ENCODE peak calls at places on chromosome 1, in nine cellular contexts. E is pancreas; L is CD4-positive, alpha-beta memory T cell; G is Right ventricle myocardium superior; R is HT-29; U is HuH-7.5; C is amygdala; S is choroid plexus epithelial cell; K is neuronal stem cell. O is an unnamed sample.

GRCh38 chr1:231857609-231858008 is 231.0 kb downstream of the DISC1 start:
- DNase-seq in E (no peak), L (no peak), G (no peak), R (no peak), U (no peak), C (no peak), S (no peak), K (no peak), O (no peak)

GRCh38 chr1:22536506-22536905 is 26.8 kb upstream of the EPHA8 start:
- DNase-seq in E (no peak), L (no peak), G (peak; percentile 26), R (no peak), U (no peak), C (no peak), S (peak; percentile 22), K (no peak), O (no peak)

GRCh38 chr1:167196185-167196584 is 24.5 kb upstream of the POU2F1 start:
- DNase-seq in E (no peak), L (no peak), G (no peak), R (no peak), U (no peak), C (no peak), S (peak; percentile 60), K (no peak), O (no peak)

GRCh38 chr1:96538883-96539282 is 182.7 kb upstream of the PTBP2 start:
- DNase-seq in E (no peak), L (no peak), G (no peak), R (no peak), U (no peak), C (no peak), S (peak; percentile 96), K (no peak), O (no peak)

GRCh38 chr1:231937013-231937754 is 310.6 kb downstream of the DISC1 start:
- DNase-seq in E (peak; percentile 38), L (no peak), G (peak; percentile 91), R (no peak), U (peak; percentile 43), C (peak; percentile 26), S (peak; percentile 28), K (no peak), O (no peak)

GRCh38 chr1:67004176-67004575 is 49.8 kb downstream of the SLC35D1 start:
- DNase-seq in E (no peak), L (no peak), G (no peak), R (no peak), U (no peak), C (no peak), S (peak; percentile 54), K (no peak), O (no peak)

GRCh38 chr1:230739564-230739963 is 7.6 kb upstream of the CAPN9 start:
- DNase-seq in E (no peak), L (no peak), G (no peak), R (no peak), U (no peak), C (no peak), S (no peak), K (no peak), O (no peak)

GRCh38 chr1:171252482-171252881 is 4.2 kb downstream of the FMO1 start:
- DNase-seq in E (no peak), L (no peak), G (no peak), R (no peak), U (no peak), C (no peak), S (no peak), K (no peak), O (no peak)

GRCh38 chr1:15056515-15057285 is 96.8 kb upstream of the TMEM51 start:
- DNase-seq in E (no peak), L (no peak), G (no peak), R (no peak), U (no peak), C (no peak), S (peak; percentile 54), K (no peak), O (no peak)

GRCh38 chr1:172167801-172168596 is 252.5 kb upstream of the C1orf105 start:
- DNase-seq in E (peak; percentile 15), L (no peak), G (no peak), R (peak; percentile 88), U (no peak), C (peak; percentile 30), S (peak; percentile 81), K (no peak), O (no peak)

GRCh38 chr1:67236277-67236676 is 70.0 kb downstream of the IL23R start:
- DNase-seq in E (no peak), L (no peak), G (no peak), R (no peak), U (no peak), C (no peak), S (no peak), K (no peak), O (no peak)

GRCh38 chr1:19427087-19427781 is 58.1 kb downstream of the CAPZB start:
- DNase-seq in E (no peak), L (no peak), G (no peak), R (no peak), U (no peak), C (no peak), S (peak; percentile 75), K (no peak), O (peak; percentile 88)

GRCh38 chr1:226890331-226891108 is 20.1 kb downstream of the PSEN2 start:
- DNase-seq in E (no peak), L (no peak), G (no peak), R (no peak), U (no peak), C (no peak), S (no peak), K (no peak), O (no peak)

GRCh38 chr1:48677306-48678287 is 99.1 kb downstream of the BEND5 start:
- DNase-seq in E (peak; percentile 74), L (no peak), G (peak; percentile 81), R (peak; percentile 69), U (peak; percentile 29), C (peak; percentile 64), S (peak; percentile 71), K (peak; percentile 54), O (peak; percentile 71)

GRCh38 chr1:230849451-230850194 is 18.7 kb downstream of the C1orf198 start:
- DNase-seq in E (peak; percentile 42), L (no peak), G (peak; percentile 71), R (no peak), U (no peak), C (no peak), S (peak; percentile 95), K (no peak), O (peak; percentile 68)

GRCh38 chr1:161044908-161045748 is 649 bp downstream of the USF1 start:
- DNase-seq in E (peak; percentile 64), L (peak; percentile 52), G (peak; percentile 81), R (peak; percentile 76), U (peak; percentile 86), C (peak; percentile 46), S (peak; percentile 70), K (peak; percentile 51), O (peak; percentile 49)

GRCh38 chr1:175208773-175209492 is 16.4 kb upstream of the KIAA0040 start:
- DNase-seq in E (no peak), L (peak; percentile 80), G (no peak), R (no peak), U (no peak), C (no peak), S (no peak), K (no peak), O (no peak)

GRCh38 chr1:24764848-24765247 is 19.6 kb downstream of the CLIC4 start:
- DNase-seq in E (no peak), L (no peak), G (no peak), R (no peak), U (no peak), C (no peak), S (no peak), K (no peak), O (no peak)

O was measured in prostate gland.